ENCODE peak calls at places on chromosomes 3 and 15, in ten cellular contexts. One of them, this sample, is unnamed.

GRCh38 chr3:14415501-14415900 is 13.1 kb downstream of the SLC6A6 start:
- DNase-seq in adrenal gland: peak; percentile 52
- DNase-seq in effector memory CD4-positive, alpha-beta T cell: no peak
- DNase-seq in H9: no peak
- DNase-seq in kidney: no peak
- DNase-seq in CD8-positive, alpha-beta T cell: no peak
- DNase-seq in ovary: no peak
- DNase-seq in colonic mucosa: no peak
- DNase-seq in CD8-positive, alpha-beta memory T cell: no peak
- DNase-seq in HCT116: no peak
- DNase-seq in this sample: no peak

GRCh38 chr15:97947465-97948262 is 12.8 kb upstream of the ARRDC4 start:
- DNase-seq in adrenal gland: no peak
- DNase-seq in effector memory CD4-positive, alpha-beta T cell: no peak
- DNase-seq in H9: no peak
- DNase-seq in kidney: no peak
- DNase-seq in CD8-positive, alpha-beta T cell: no peak
- DNase-seq in ovary: no peak
- DNase-seq in colonic mucosa: peak; percentile 34
- DNase-seq in CD8-positive, alpha-beta memory T cell: no peak
- DNase-seq in HCT116: no peak
- DNase-seq in this sample: no peak

GRCh38 chr3:147422934-147423599 is 13.9 kb downstream of the ZIC1 start:
- DNase-seq in adrenal gland: no peak
- DNase-seq in effector memory CD4-positive, alpha-beta T cell: no peak
- DNase-seq in H9: peak; percentile 62
- DNase-seq in kidney: no peak
- DNase-seq in CD8-positive, alpha-beta T cell: no peak
- DNase-seq in ovary: no peak
- DNase-seq in colonic mucosa: no peak
- DNase-seq in CD8-positive, alpha-beta memory T cell: no peak
- DNase-seq in HCT116: no peak
- DNase-seq in this sample: no peak

GRCh38 chr3:133117342-133117741 is 79.2 kb downstream of the TMEM108 start:
- DNase-seq in adrenal gland: no peak
- DNase-seq in effector memory CD4-positive, alpha-beta T cell: no peak
- DNase-seq in H9: no peak
- DNase-seq in kidney: no peak
- DNase-seq in CD8-positive, alpha-beta T cell: no peak
- DNase-seq in ovary: no peak
- DNase-seq in colonic mucosa: no peak
- DNase-seq in CD8-positive, alpha-beta memory T cell: no peak
- DNase-seq in HCT116: no peak
- DNase-seq in this sample: no peak

GRCh38 chr15:70196314-70197291 is 98.9 kb upstream of the TLE3 start:
- DNase-seq in adrenal gland: no peak
- DNase-seq in effector memory CD4-positive, alpha-beta T cell: peak; percentile 41
- DNase-seq in H9: peak; percentile 94
- DNase-seq in kidney: no peak
- DNase-seq in CD8-positive, alpha-beta T cell: no peak
- DNase-seq in ovary: peak; percentile 65
- DNase-seq in colonic mucosa: no peak
- DNase-seq in CD8-positive, alpha-beta memory T cell: no peak
- DNase-seq in HCT116: no peak
- DNase-seq in this sample: peak; percentile 88

GRCh38 chr3:134941820-134942219 is 146.8 kb downstream of the EPHB1 start:
- DNase-seq in adrenal gland: no peak
- DNase-seq in effector memory CD4-positive, alpha-beta T cell: no peak
- DNase-seq in H9: no peak
- DNase-seq in kidney: no peak
- DNase-seq in CD8-positive, alpha-beta T cell: no peak
- DNase-seq in ovary: no peak
- DNase-seq in colonic mucosa: no peak
- DNase-seq in CD8-positive, alpha-beta memory T cell: no peak
- DNase-seq in HCT116: no peak
- DNase-seq in this sample: no peak

GRCh38 chr3:181725033-181725775 is 13.5 kb downstream of the SOX2 start:
- DNase-seq in adrenal gland: no peak
- DNase-seq in effector memory CD4-positive, alpha-beta T cell: no peak
- DNase-seq in H9: no peak
- DNase-seq in kidney: no peak
- DNase-seq in CD8-positive, alpha-beta T cell: no peak
- DNase-seq in ovary: no peak
- DNase-seq in colonic mucosa: no peak
- DNase-seq in CD8-positive, alpha-beta memory T cell: no peak
- DNase-seq in HCT116: no peak
- DNase-seq in this sample: no peak

GRCh38 chr3:179733797-179734196 is 81.0 kb downstream of the USP13 start:
- DNase-seq in adrenal gland: no peak
- DNase-seq in effector memory CD4-positive, alpha-beta T cell: no peak
- DNase-seq in H9: no peak
- DNase-seq in kidney: no peak
- DNase-seq in CD8-positive, alpha-beta T cell: no peak
- DNase-seq in ovary: no peak
- DNase-seq in colonic mucosa: no peak
- DNase-seq in CD8-positive, alpha-beta memory T cell: no peak
- DNase-seq in HCT116: no peak
- DNase-seq in this sample: no peak

GRCh38 chr15:40092416-40093223 is 16.1 kb downstream of the BMF start:
- DNase-seq in adrenal gland: peak; percentile 82
- DNase-seq in effector memory CD4-positive, alpha-beta T cell: no peak
- DNase-seq in H9: no peak
- DNase-seq in kidney: peak; percentile 90
- DNase-seq in CD8-positive, alpha-beta T cell: no peak
- DNase-seq in ovary: peak; percentile 87
- DNase-seq in colonic mucosa: peak; percentile 71
- DNase-seq in CD8-positive, alpha-beta memory T cell: no peak
- DNase-seq in HCT116: no peak
- DNase-seq in this sample: peak; percentile 80

GRCh38 chr3:185595520-185595919 is 9.4 kb downstream of the SENP2 start:
- DNase-seq in adrenal gland: no peak
- DNase-seq in effector memory CD4-positive, alpha-beta T cell: no peak
- DNase-seq in H9: no peak
- DNase-seq in kidney: no peak
- DNase-seq in CD8-positive, alpha-beta T cell: no peak
- DNase-seq in ovary: no peak
- DNase-seq in colonic mucosa: no peak
- DNase-seq in CD8-positive, alpha-beta memory T cell: no peak
- DNase-seq in HCT116: no peak
- DNase-seq in this sample: no peak

GRCh38 chr15:26106556-26106955 is 243.4 kb upstream of the ATP10A start:
- DNase-seq in adrenal gland: no peak
- DNase-seq in effector memory CD4-positive, alpha-beta T cell: no peak
- DNase-seq in H9: no peak
- DNase-seq in kidney: no peak
- DNase-seq in CD8-positive, alpha-beta T cell: no peak
- DNase-seq in ovary: no peak
- DNase-seq in colonic mucosa: no peak
- DNase-seq in CD8-positive, alpha-beta memory T cell: no peak
- DNase-seq in HCT116: no peak
- DNase-seq in this sample: no peak

GRCh38 chr15:69081310-69082004 is 67.0 kb downstream of the NOX5 start:
- DNase-seq in adrenal gland: peak; percentile 63
- DNase-seq in effector memory CD4-positive, alpha-beta T cell: no peak
- DNase-seq in H9: peak; percentile 50
- DNase-seq in kidney: peak; percentile 82
- DNase-seq in CD8-positive, alpha-beta T cell: no peak
- DNase-seq in ovary: peak; percentile 57
- DNase-seq in colonic mucosa: no peak
- DNase-seq in CD8-positive, alpha-beta memory T cell: no peak
- DNase-seq in HCT116: no peak
- DNase-seq in this sample: peak; percentile 70

GRCh38 chr3:86797946-86798345 is 193.0 kb downstream of the VGLL3 start:
- DNase-seq in adrenal gland: no peak
- DNase-seq in effector memory CD4-positive, alpha-beta T cell: no peak
- DNase-seq in H9: no peak
- DNase-seq in kidney: no peak
- DNase-seq in CD8-positive, alpha-beta T cell: no peak
- DNase-seq in ovary: no peak
- DNase-seq in colonic mucosa: no peak
- DNase-seq in CD8-positive, alpha-beta memory T cell: no peak
- DNase-seq in HCT116: no peak
- DNase-seq in this sample: no peak

DNA sequence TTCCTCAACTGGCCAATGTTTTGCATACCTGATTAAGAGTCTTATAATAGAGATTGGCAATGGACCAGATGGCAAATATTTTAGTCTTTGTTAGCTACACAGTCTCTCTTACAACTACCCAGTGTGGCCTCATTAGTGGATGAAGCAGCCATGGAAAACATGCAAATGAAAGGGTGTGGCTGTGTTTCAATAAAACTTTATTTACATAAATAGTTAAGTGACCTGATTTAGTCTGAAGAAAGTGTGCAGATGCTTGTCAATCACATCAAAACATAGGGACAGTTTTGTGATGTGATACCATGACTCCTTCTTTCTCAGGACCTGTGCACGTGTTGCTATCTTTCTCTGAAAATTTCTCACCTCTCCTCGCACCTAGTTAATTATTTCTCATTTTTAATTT is 309.8 kb upstream of the GRM7 start:
- DNase-seq in adrenal gland: no peak
- DNase-seq in effector memory CD4-positive, alpha-beta T cell: no peak
- DNase-seq in H9: no peak
- DNase-seq in kidney: no peak
- DNase-seq in CD8-positive, alpha-beta T cell: no peak
- DNase-seq in ovary: no peak
- DNase-seq in colonic mucosa: no peak
- DNase-seq in CD8-positive, alpha-beta memory T cell: no peak
- DNase-seq in HCT116: no peak
- DNase-seq in this sample: no peak
- H3K27ac ChIP-seq in adrenal gland: no peak overlapping the region
- H3K27ac ChIP-seq in effector memory CD4-positive, alpha-beta T cell: no peak overlapping the region
- H3K27ac ChIP-seq in H9: no peak overlapping the region
- H3K27ac ChIP-seq in kidney: no peak overlapping the region
- H3K27ac ChIP-seq in CD8-positive, alpha-beta T cell: no peak overlapping the region
- H3K27ac ChIP-seq in ovary: no peak overlapping the region
- H3K27ac ChIP-seq in colonic mucosa: no peak overlapping the region
- H3K27ac ChIP-seq in CD8-positive, alpha-beta memory T cell: no peak overlapping the region
- H3K27ac ChIP-seq in HCT116: no peak overlapping the region
- H3K27ac ChIP-seq in this sample: no peak overlapping the region

DNA sequence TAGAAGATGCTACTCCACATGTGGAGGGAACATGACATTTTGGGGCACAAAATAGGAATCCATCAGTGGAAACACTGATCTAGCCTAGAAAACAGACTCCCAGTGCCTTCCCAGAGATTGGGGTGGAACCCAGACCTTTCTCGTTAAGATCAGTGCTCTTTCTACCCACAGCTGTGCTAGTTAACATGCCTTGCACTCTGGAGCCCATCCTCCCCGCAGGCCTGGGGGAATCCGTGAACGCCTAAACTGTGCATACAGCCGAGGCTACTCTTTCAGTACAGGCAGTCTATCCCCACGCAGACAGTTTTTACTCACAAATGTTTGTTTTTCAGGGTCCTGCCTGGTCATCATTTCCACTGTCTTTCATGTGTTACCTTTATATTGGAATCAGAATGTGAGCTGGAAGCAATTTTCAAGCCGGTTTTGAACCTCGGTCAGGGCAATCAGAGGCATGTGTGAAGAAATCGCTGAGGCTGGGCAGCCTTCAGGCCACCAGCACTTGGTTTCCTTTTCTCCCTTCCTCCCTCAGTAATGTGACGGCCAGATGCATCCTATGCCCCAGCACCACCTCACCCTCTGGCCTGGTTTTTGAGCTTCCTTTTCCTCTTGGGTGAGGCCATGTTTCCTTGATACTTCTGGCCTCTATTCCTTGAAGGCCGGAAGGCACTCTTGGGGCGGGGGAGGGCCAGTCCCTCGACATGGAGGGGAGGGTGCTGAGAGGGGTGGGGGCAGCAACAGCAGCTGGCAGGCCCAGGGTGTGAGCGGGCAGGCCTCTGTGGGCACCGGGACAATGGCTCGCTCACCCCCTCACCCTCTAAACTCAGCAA is 123.6 kb upstream of the GALNT15 start:
- DNase-seq in adrenal gland: no peak
- DNase-seq in effector memory CD4-positive, alpha-beta T cell: no peak
- DNase-seq in H9: no peak
- DNase-seq in kidney: peak; percentile 78
- DNase-seq in CD8-positive, alpha-beta T cell: no peak
- DNase-seq in ovary: no peak
- DNase-seq in colonic mucosa: no peak
- DNase-seq in CD8-positive, alpha-beta memory T cell: no peak
- DNase-seq in HCT116: no peak
- DNase-seq in this sample: peak; percentile 73
- H3K27ac ChIP-seq in adrenal gland: no peak overlapping the region
- H3K27ac ChIP-seq in effector memory CD4-positive, alpha-beta T cell: no peak overlapping the region
- H3K27ac ChIP-seq in H9: no peak overlapping the region
- H3K27ac ChIP-seq in kidney: peak overlapping the region; percentile 33
- H3K27ac ChIP-seq in CD8-positive, alpha-beta T cell: no peak overlapping the region
- H3K27ac ChIP-seq in ovary: no peak overlapping the region
- H3K27ac ChIP-seq in colonic mucosa: no peak overlapping the region
- H3K27ac ChIP-seq in CD8-positive, alpha-beta memory T cell: no peak overlapping the region
- H3K27ac ChIP-seq in HCT116: no peak overlapping the region
- H3K27ac ChIP-seq in this sample: peak overlapping the region; percentile 58

DNA sequence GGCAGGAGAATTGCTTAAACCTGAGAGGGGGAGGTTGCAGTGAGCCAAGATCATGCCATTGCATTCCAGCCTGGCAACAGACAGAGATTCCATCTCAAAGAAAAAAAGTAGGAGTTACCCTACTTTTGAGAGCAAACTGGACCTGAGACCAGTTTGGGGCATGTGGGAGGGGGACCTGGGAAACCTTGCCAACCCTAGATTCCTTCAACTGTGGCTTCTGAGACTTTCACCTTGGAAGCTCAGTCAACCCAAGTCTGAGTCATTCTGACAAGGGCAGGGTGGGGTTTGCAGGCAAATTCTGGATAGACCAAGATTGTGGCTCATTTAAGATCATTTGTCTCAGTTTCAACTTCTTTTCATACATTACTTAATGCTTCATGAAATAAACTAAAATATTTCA is 23.8 kb upstream of the SIAH2 start:
- DNase-seq in adrenal gland: no peak
- DNase-seq in effector memory CD4-positive, alpha-beta T cell: no peak
- DNase-seq in H9: no peak
- DNase-seq in kidney: no peak
- DNase-seq in CD8-positive, alpha-beta T cell: no peak
- DNase-seq in ovary: no peak
- DNase-seq in colonic mucosa: no peak
- DNase-seq in CD8-positive, alpha-beta memory T cell: no peak
- DNase-seq in HCT116: no peak
- DNase-seq in this sample: no peak
- H3K27ac ChIP-seq in adrenal gland: no peak overlapping the region
- H3K27ac ChIP-seq in effector memory CD4-positive, alpha-beta T cell: no peak overlapping the region
- H3K27ac ChIP-seq in H9: no peak overlapping the region
- H3K27ac ChIP-seq in kidney: no peak overlapping the region
- H3K27ac ChIP-seq in CD8-positive, alpha-beta T cell: no peak overlapping the region
- H3K27ac ChIP-seq in ovary: no peak overlapping the region
- H3K27ac ChIP-seq in colonic mucosa: no peak overlapping the region
- H3K27ac ChIP-seq in CD8-positive, alpha-beta memory T cell: no peak overlapping the region
- H3K27ac ChIP-seq in HCT116: no peak overlapping the region
- H3K27ac ChIP-seq in this sample: no peak overlapping the region

DNA sequence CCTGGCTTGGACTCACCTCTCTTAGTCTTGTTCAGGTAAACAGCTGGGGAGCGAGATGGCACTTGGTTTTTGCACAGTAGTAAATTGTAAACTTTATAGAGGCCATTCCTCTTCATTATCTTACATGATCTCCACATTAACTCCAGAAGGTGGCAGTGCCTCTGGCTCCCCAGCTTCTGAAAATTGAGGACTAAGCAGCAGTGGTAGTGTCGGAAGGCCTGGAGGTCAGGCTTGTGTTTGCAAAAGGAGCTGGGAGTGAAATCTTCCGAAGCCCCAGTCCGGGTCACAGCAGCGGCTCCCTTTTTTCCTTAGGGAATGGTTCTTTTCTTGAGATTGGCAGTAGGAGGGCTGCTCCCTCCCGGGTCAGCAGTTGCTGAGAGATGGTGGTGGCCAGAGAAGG is 85.7 kb downstream of the FNDC3B start:
- DNase-seq in adrenal gland: no peak
- DNase-seq in effector memory CD4-positive, alpha-beta T cell: no peak
- DNase-seq in H9: no peak
- DNase-seq in kidney: no peak
- DNase-seq in CD8-positive, alpha-beta T cell: no peak
- DNase-seq in ovary: no peak
- DNase-seq in colonic mucosa: no peak
- DNase-seq in CD8-positive, alpha-beta memory T cell: no peak
- DNase-seq in HCT116: no peak
- DNase-seq in this sample: no peak
- H3K27ac ChIP-seq in adrenal gland: no peak overlapping the region
- H3K27ac ChIP-seq in effector memory CD4-positive, alpha-beta T cell: no peak overlapping the region
- H3K27ac ChIP-seq in H9: no peak overlapping the region
- H3K27ac ChIP-seq in kidney: peak overlapping the region; percentile 15
- H3K27ac ChIP-seq in CD8-positive, alpha-beta T cell: no peak overlapping the region
- H3K27ac ChIP-seq in ovary: no peak overlapping the region
- H3K27ac ChIP-seq in colonic mucosa: no peak overlapping the region
- H3K27ac ChIP-seq in CD8-positive, alpha-beta memory T cell: no peak overlapping the region
- H3K27ac ChIP-seq in HCT116: no peak overlapping the region
- H3K27ac ChIP-seq in this sample: peak overlapping the region; percentile 66